ENCODE peak calls at places on chromosomes 1 and 21, in six cellular contexts. One of them, this sample, is unnamed.

GRCh38 chr1:114134518-114134917 is 19.2 kb downstream of the SYT6 start:
- ATAC-seq in PC-3: no peak
- ATAC-seq in right cardiac atrium: no peak
- ATAC-seq in heart left ventricle: no peak
- ATAC-seq in right lobe of liver: peak; percentile 86
- ATAC-seq in psoas muscle: peak; percentile 49
- ATAC-seq in this sample: no peak

GRCh38 chr1:65260851-65261473 is 48.4 kb upstream of the DNAJC6 start:
- ATAC-seq in PC-3: peak; percentile 98
- ATAC-seq in right cardiac atrium: no peak
- ATAC-seq in heart left ventricle: no peak
- ATAC-seq in right lobe of liver: no peak
- ATAC-seq in psoas muscle: no peak
- ATAC-seq in this sample: no peak

GRCh38 chr1:209590405-209590804 is 6.9 kb downstream of the CAMK1G start:
- ATAC-seq in PC-3: no peak
- ATAC-seq in right cardiac atrium: peak; percentile 51
- ATAC-seq in heart left ventricle: peak; percentile 19
- ATAC-seq in right lobe of liver: peak; percentile 40
- ATAC-seq in psoas muscle: no peak
- ATAC-seq in this sample: no peak

GRCh38 chr1:22790232-22791008 is 79.8 kb downstream of the EPHB2 start:
- ATAC-seq in PC-3: no peak
- ATAC-seq in right cardiac atrium: peak; percentile 60
- ATAC-seq in heart left ventricle: peak; percentile 59
- ATAC-seq in right lobe of liver: no peak
- ATAC-seq in psoas muscle: no peak
- ATAC-seq in this sample: no peak

GRCh38 chr1:204102029-204102611 is 29.2 kb downstream of the SOX13 start:
- ATAC-seq in PC-3: no peak
- ATAC-seq in right cardiac atrium: no peak
- ATAC-seq in heart left ventricle: no peak
- ATAC-seq in right lobe of liver: peak; percentile 82
- ATAC-seq in psoas muscle: no peak
- ATAC-seq in this sample: no peak

GRCh38 chr1:45499415-45499769 is 481 bp downstream of the CCDC163 start:
- ATAC-seq in PC-3: no peak
- ATAC-seq in right cardiac atrium: no peak
- ATAC-seq in heart left ventricle: no peak
- ATAC-seq in right lobe of liver: no peak
- ATAC-seq in psoas muscle: peak; percentile 0
- ATAC-seq in this sample: peak; percentile 1

GRCh38 chr21:27061783-27062182 is 94.9 kb upstream of the ADAMTS5 start:
- ATAC-seq in PC-3: no peak
- ATAC-seq in right cardiac atrium: peak; percentile 31
- ATAC-seq in heart left ventricle: no peak
- ATAC-seq in right lobe of liver: no peak
- ATAC-seq in psoas muscle: no peak
- ATAC-seq in this sample: no peak

GRCh38 chr1:47228644-47229030 is 3.4 kb downstream of the TAL1 start:
- ATAC-seq in PC-3: no peak
- ATAC-seq in right cardiac atrium: peak; percentile 58
- ATAC-seq in heart left ventricle: peak; percentile 61
- ATAC-seq in right lobe of liver: peak; percentile 5
- ATAC-seq in psoas muscle: no peak
- ATAC-seq in this sample: peak; percentile 48

GRCh38 chr1:26701266-26701994 is 5.6 kb downstream of the ARID1A start:
- ATAC-seq in PC-3: no peak
- ATAC-seq in right cardiac atrium: no peak
- ATAC-seq in heart left ventricle: no peak
- ATAC-seq in right lobe of liver: no peak
- ATAC-seq in psoas muscle: no peak
- ATAC-seq in this sample: no peak
- H3K27ac ChIP-seq in PC-3: peak overlapping the region; percentile 49
- H3K27ac ChIP-seq in right cardiac atrium: no peak overlapping the region
- H3K27ac ChIP-seq in heart left ventricle: peak overlapping the region; percentile 14
- H3K27ac ChIP-seq in right lobe of liver: peak overlapping the region; percentile 41
- H3K27ac ChIP-seq in psoas muscle: peak overlapping the region; percentile 92
- H3K27ac ChIP-seq in this sample: peak overlapping the region; percentile 10

GRCh38 chr1:235876292-235876914 is 9.7 kb upstream of the LYST start:
- ATAC-seq in PC-3: no peak
- ATAC-seq in right cardiac atrium: no peak
- ATAC-seq in heart left ventricle: no peak
- ATAC-seq in right lobe of liver: peak; percentile 28
- ATAC-seq in psoas muscle: no peak
- ATAC-seq in this sample: no peak
- H3K27ac ChIP-seq in PC-3: no peak overlapping the region
- H3K27ac ChIP-seq in right cardiac atrium: no peak overlapping the region
- H3K27ac ChIP-seq in heart left ventricle: no peak overlapping the region
- H3K27ac ChIP-seq in right lobe of liver: no peak overlapping the region
- H3K27ac ChIP-seq in psoas muscle: no peak overlapping the region
- H3K27ac ChIP-seq in this sample: no peak overlapping the region

GRCh38 chr1:25810341-25811299 is 9.1 kb upstream of the MTFR1L start:
- ATAC-seq in PC-3: peak; percentile 78
- ATAC-seq in right cardiac atrium: peak; percentile 41
- ATAC-seq in heart left ventricle: peak; percentile 45
- ATAC-seq in right lobe of liver: peak; percentile 83
- ATAC-seq in psoas muscle: peak; percentile 63
- ATAC-seq in this sample: peak; percentile 52

GRCh38 chr1:25808481-25809244 is 8.7 kb downstream of the SELENON start:
- ATAC-seq in PC-3: no peak
- ATAC-seq in right cardiac atrium: no peak
- ATAC-seq in heart left ventricle: no peak
- ATAC-seq in right lobe of liver: no peak
- ATAC-seq in psoas muscle: no peak
- ATAC-seq in this sample: no peak

GRCh38 chr1:25809283-25809926 is 9.4 kb downstream of the SELENON start:
- ATAC-seq in PC-3: no peak
- ATAC-seq in right cardiac atrium: no peak
- ATAC-seq in heart left ventricle: no peak
- ATAC-seq in right lobe of liver: no peak
- ATAC-seq in psoas muscle: no peak
- ATAC-seq in this sample: no peak

GRCh38 chr1:25811384-25812082 is 8.2 kb upstream of the MTFR1L start:
- ATAC-seq in PC-3: no peak
- ATAC-seq in right cardiac atrium: no peak
- ATAC-seq in heart left ventricle: no peak
- ATAC-seq in right lobe of liver: no peak
- ATAC-seq in psoas muscle: no peak
- ATAC-seq in this sample: no peak

GRCh38 chr1:25809929-25810328 is 9.8 kb upstream of the MTFR1L start:
- ATAC-seq in PC-3: no peak
- ATAC-seq in right cardiac atrium: no peak
- ATAC-seq in heart left ventricle: no peak
- ATAC-seq in right lobe of liver: no peak
- ATAC-seq in psoas muscle: no peak
- ATAC-seq in this sample: no peak
- H3K27ac ChIP-seq in PC-3: no peak overlapping the region
- H3K27ac ChIP-seq in right cardiac atrium: no peak overlapping the region
- H3K27ac ChIP-seq in heart left ventricle: no peak overlapping the region
- H3K27ac ChIP-seq in right lobe of liver: no peak overlapping the region
- H3K27ac ChIP-seq in psoas muscle: no peak overlapping the region
- H3K27ac ChIP-seq in this sample: no peak overlapping the region

DNA sequence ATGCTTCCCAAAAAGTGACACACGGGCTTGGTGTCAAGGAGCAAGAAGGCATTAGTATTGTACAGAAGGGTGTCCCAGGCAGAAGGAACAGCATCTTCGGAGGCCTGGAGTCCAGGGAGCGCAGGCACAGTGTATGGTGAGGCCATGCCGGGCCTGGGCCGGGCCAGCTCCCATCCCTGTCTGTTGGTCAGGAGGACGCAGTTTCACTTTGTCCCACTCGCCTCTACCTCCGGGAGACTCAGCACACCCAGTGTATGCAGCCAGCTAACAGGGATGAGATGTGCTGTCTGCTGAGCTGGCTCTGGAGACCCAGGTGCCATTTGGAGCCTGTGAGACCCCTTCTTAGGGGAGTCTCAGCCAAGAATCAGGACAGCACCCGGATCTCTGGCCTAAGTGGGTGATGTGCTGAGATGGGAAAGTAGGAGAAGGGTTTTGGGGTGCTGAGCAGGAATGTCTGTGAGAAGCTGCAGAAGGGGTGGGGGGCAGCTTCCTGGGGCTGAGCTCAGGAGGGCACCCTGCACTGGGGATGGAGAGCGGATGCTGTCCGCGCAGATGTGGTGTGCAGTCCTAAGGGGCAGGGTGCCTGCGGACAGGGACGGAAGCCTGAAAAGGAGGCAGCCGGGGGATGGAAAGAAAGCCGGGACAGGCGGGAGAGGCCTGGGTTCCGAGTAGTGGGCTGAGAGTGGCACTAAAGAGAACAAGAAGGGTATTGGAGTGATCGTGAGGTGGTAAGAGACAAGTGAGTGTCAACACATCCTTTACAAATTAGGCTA is 25.7 kb downstream of the DMRTB1 start:
- ATAC-seq in PC-3: no peak
- ATAC-seq in right cardiac atrium: no peak
- ATAC-seq in heart left ventricle: no peak
- ATAC-seq in right lobe of liver: no peak
- ATAC-seq in psoas muscle: peak; percentile 9
- ATAC-seq in this sample: no peak
- H3K27ac ChIP-seq in PC-3: no peak overlapping the region
- H3K27ac ChIP-seq in right cardiac atrium: no peak overlapping the region
- H3K27ac ChIP-seq in heart left ventricle: no peak overlapping the region
- H3K27ac ChIP-seq in right lobe of liver: no peak overlapping the region
- H3K27ac ChIP-seq in psoas muscle: no peak overlapping the region
- H3K27ac ChIP-seq in this sample: no peak overlapping the region

DNA sequence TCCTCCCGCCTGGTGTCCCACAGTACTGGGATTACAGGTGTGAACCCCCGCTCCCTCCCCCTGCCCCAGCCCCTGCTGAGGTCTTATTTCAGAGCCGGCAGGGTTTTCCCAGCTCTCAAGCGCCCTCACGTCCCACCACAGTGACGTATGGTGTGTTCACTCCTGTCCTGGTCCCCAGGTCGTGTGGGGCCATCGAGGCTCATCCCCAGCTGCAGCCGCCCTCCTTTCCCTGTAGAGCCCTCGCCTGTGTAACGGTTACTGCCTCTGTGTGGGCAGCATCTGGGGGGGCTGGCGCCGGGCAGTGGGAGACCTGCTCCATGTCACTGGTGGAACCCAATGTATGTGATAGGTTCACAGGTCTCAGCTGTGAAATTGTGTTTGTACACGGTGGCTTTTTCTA is 23.2 kb downstream of the SKI start:
- ATAC-seq in PC-3: no peak
- ATAC-seq in right cardiac atrium: no peak
- ATAC-seq in heart left ventricle: no peak
- ATAC-seq in right lobe of liver: no peak
- ATAC-seq in psoas muscle: no peak
- ATAC-seq in this sample: no peak
- H3K27ac ChIP-seq in PC-3: no peak overlapping the region
- H3K27ac ChIP-seq in right cardiac atrium: no peak overlapping the region
- H3K27ac ChIP-seq in heart left ventricle: peak overlapping the region; percentile 39
- H3K27ac ChIP-seq in right lobe of liver: peak overlapping the region; percentile 86
- H3K27ac ChIP-seq in psoas muscle: no peak overlapping the region
- H3K27ac ChIP-seq in this sample: peak overlapping the region; percentile 64

GRCh38 chr1:26598890-26599289 is 69.3 kb downstream of the RPS6KA1 start:
- ATAC-seq in PC-3: no peak
- ATAC-seq in right cardiac atrium: no peak
- ATAC-seq in heart left ventricle: no peak
- ATAC-seq in right lobe of liver: peak; percentile 32
- ATAC-seq in psoas muscle: no peak
- ATAC-seq in this sample: no peak

GRCh38 chr1:26608895-26609294 is 79.3 kb downstream of the RPS6KA1 start:
- ATAC-seq in PC-3: no peak
- ATAC-seq in right cardiac atrium: no peak
- ATAC-seq in heart left ventricle: no peak
- ATAC-seq in right lobe of liver: no peak
- ATAC-seq in psoas muscle: no peak
- ATAC-seq in this sample: no peak

GRCh38 chr1:26607191-26607590 is 77.6 kb downstream of the RPS6KA1 start:
- ATAC-seq in PC-3: no peak
- ATAC-seq in right cardiac atrium: no peak
- ATAC-seq in heart left ventricle: no peak
- ATAC-seq in right lobe of liver: no peak
- ATAC-seq in psoas muscle: no peak
- ATAC-seq in this sample: no peak

GRCh38 chr1:26602378-26602959 is 72.9 kb downstream of the RPS6KA1 start:
- ATAC-seq in PC-3: peak; percentile 49
- ATAC-seq in right cardiac atrium: no peak
- ATAC-seq in heart left ventricle: no peak
- ATAC-seq in right lobe of liver: peak; percentile 85
- ATAC-seq in psoas muscle: peak; percentile 69
- ATAC-seq in this sample: no peak

DNA sequence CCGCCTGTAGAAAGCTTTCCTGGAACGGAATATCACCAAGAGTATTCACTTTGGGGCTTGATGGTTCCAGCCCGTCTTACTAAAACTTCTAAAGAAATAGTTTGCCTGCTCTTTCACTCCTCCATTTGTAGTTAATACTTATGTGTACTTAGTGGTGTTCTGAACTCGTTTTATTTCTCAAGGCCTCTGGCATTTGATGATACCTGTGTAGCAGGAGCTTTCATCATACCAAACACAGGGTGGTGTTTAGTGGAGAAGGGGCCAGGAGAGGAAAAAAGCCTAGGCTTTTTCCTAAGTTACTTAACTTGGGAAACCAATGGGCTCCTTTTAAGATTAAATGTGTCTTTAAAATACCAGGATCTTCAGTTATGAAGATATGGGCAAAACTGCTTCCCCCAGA is 74.3 kb downstream of the RPS6KA1 start:
- ATAC-seq in PC-3: no peak
- ATAC-seq in right cardiac atrium: no peak
- ATAC-seq in heart left ventricle: no peak
- ATAC-seq in right lobe of liver: peak; percentile 76
- ATAC-seq in psoas muscle: no peak
- ATAC-seq in this sample: no peak
- H3K27ac ChIP-seq in PC-3: no peak overlapping the region
- H3K27ac ChIP-seq in right cardiac atrium: no peak overlapping the region
- H3K27ac ChIP-seq in heart left ventricle: no peak overlapping the region
- H3K27ac ChIP-seq in right lobe of liver: no peak overlapping the region
- H3K27ac ChIP-seq in psoas muscle: no peak overlapping the region
- H3K27ac ChIP-seq in this sample: peak overlapping the region; percentile 56

DNA sequence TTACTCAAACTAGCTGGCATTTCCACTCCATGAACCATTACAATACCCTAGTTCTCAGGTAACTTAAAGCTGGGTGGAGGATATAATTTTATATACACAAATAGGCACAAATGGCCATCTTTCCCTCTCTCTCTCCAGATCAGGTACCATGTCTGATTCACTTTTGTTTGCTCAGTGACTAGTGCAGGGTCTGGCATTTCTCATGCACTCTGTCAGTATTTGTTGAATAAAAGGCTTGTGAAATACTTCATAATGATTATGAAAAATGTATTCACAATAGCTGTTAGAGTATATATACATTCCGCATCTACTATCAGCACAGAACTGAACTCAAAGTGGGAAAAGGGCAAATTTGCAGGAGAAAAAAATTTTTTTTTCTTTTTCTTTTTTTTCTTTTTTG is 510.2 kb upstream of the USP24 start:
- ATAC-seq in PC-3: peak; percentile 89
- ATAC-seq in right cardiac atrium: no peak
- ATAC-seq in heart left ventricle: no peak
- ATAC-seq in right lobe of liver: no peak
- ATAC-seq in psoas muscle: no peak
- ATAC-seq in this sample: no peak
- H3K27ac ChIP-seq in PC-3: peak overlapping the region; percentile 89
- H3K27ac ChIP-seq in right cardiac atrium: no peak overlapping the region
- H3K27ac ChIP-seq in heart left ventricle: no peak overlapping the region
- H3K27ac ChIP-seq in right lobe of liver: no peak overlapping the region
- H3K27ac ChIP-seq in psoas muscle: no peak overlapping the region
- H3K27ac ChIP-seq in this sample: no peak overlapping the region

GRCh38 chr1:224504642-224505041 is 70.0 kb upstream of the WDR26 start:
- ATAC-seq in PC-3: no peak
- ATAC-seq in right cardiac atrium: no peak
- ATAC-seq in heart left ventricle: no peak
- ATAC-seq in right lobe of liver: no peak
- ATAC-seq in psoas muscle: no peak
- ATAC-seq in this sample: no peak
- H3K27ac ChIP-seq in PC-3: no peak overlapping the region
- H3K27ac ChIP-seq in right cardiac atrium: no peak overlapping the region
- H3K27ac ChIP-seq in heart left ventricle: peak overlapping the region; percentile 3
- H3K27ac ChIP-seq in right lobe of liver: peak overlapping the region; percentile 92
- H3K27ac ChIP-seq in psoas muscle: peak overlapping the region; percentile 79
- H3K27ac ChIP-seq in this sample: peak overlapping the region; percentile 84